ENCODE peak calls at places on chromosomes 2 and 18, in four cellular contexts. One of them, this sample, is unnamed.

GRCh38 chr2:28649481-28650260 is 102.0 kb upstream of the PPP1CB start:
- DNase-seq in RCC 7860: peak
- DNase-seq in fibroblast of pulmonary artery: no peak
- DNase-seq in hypothalamus: no peak
- DNase-seq in this sample: peak

GRCh38 chr2:219362524-219363164 is 25.1 kb downstream of the DNPEP start:
- DNase-seq in hypothalamus: no peak
- DNase-seq in RCC 7860: peak
- DNase-seq in fibroblast of pulmonary artery: peak
- DNase-seq in this sample: peak

GRCh38 chr2:2839393-2840096 is 508.5 kb upstream of the MYT1L start:
- DNase-seq in hypothalamus: no peak
- DNase-seq in RCC 7860: no peak
- DNase-seq in fibroblast of pulmonary artery: no peak
- DNase-seq in this sample: no peak

GRCh38 chr2:3864943-3865664 is 161.7 kb downstream of the DCDC2C start:
- DNase-seq in fibroblast of pulmonary artery: no peak
- DNase-seq in RCC 7860: no peak
- DNase-seq in hypothalamus: no peak
- DNase-seq in this sample: no peak

GRCh38 chr18:31942301-31942998 is 478 bp downstream of the TRAPPC8 start:
- DNase-seq in RCC 7860: no peak
- DNase-seq in hypothalamus: no peak
- DNase-seq in fibroblast of pulmonary artery: peak
- DNase-seq in this sample: peak

GRCh38 chr2:75654012-75654411 is 7.4 kb downstream of the MRPL19 start:
- DNase-seq in hypothalamus: no peak
- DNase-seq in RCC 7860: no peak
- DNase-seq in fibroblast of pulmonary artery: no peak
- DNase-seq in this sample: no peak

GRCh38 chr2:174035981-174036742 is 71.0 kb upstream of the SP3 start:
- DNase-seq in fibroblast of pulmonary artery: peak
- DNase-seq in RCC 7860: peak
- DNase-seq in hypothalamus: peak
- DNase-seq in this sample: peak

GRCh38 chr2:26988165-26988879 is 17.9 kb downstream of the MAPRE3 start:
- DNase-seq in RCC 7860: peak
- DNase-seq in hypothalamus: no peak
- DNase-seq in fibroblast of pulmonary artery: peak
- DNase-seq in this sample: peak

GRCh38 chr2:55947759-55948158 is 24.2 kb upstream of the EFEMP1 start:
- DNase-seq in RCC 7860: no peak
- DNase-seq in hypothalamus: no peak
- DNase-seq in fibroblast of pulmonary artery: no peak
- DNase-seq in this sample: no peak

GRCh38 chr2:232901711-232902578 is 31.9 kb downstream of the SNORC start:
- DNase-seq in RCC 7860: peak
- DNase-seq in hypothalamus: no peak
- DNase-seq in fibroblast of pulmonary artery: peak
- DNase-seq in this sample: peak

GRCh38 chr2:37326285-37326684 is 1.7 kb upstream of the PRKD3 start:
- DNase-seq in fibroblast of pulmonary artery: peak
- DNase-seq in hypothalamus: no peak
- DNase-seq in RCC 7860: no peak
- DNase-seq in this sample: peak

GRCh38 chr18:57915848-57916596 is 112.9 kb upstream of the ATP8B1 start:
- DNase-seq in hypothalamus: peak
- DNase-seq in RCC 7860: no peak
- DNase-seq in fibroblast of pulmonary artery: peak
- DNase-seq in this sample: no peak

GRCh38 chr18:34631071-34631470 is 79.0 kb upstream of the DTNA start:
- DNase-seq in RCC 7860: no peak
- DNase-seq in fibroblast of pulmonary artery: no peak
- DNase-seq in hypothalamus: no peak
- DNase-seq in this sample: no peak

GRCh38 chr18:13381907-13382682 is 163.5 kb downstream of the LDLRAD4 start:
- DNase-seq in hypothalamus: peak
- DNase-seq in fibroblast of pulmonary artery: peak
- DNase-seq in RCC 7860: no peak
- DNase-seq in this sample: no peak

GRCh38 chr18:10715791-10716190 is 190.0 kb downstream of the NAPG start:
- DNase-seq in fibroblast of pulmonary artery: peak
- DNase-seq in hypothalamus: no peak
- DNase-seq in RCC 7860: no peak
- DNase-seq in this sample: peak

GRCh38 chr2:181228661-181229060 is 228.5 kb upstream of the ITGA4 start:
- DNase-seq in fibroblast of pulmonary artery: no peak
- DNase-seq in RCC 7860: no peak
- DNase-seq in hypothalamus: no peak
- DNase-seq in this sample: no peak

GRCh38 chr2:31200972-31201371 is 16.3 kb downstream of the CAPN14 start:
- DNase-seq in hypothalamus: no peak
- DNase-seq in fibroblast of pulmonary artery: no peak
- DNase-seq in RCC 7860: no peak
- DNase-seq in this sample: no peak

This sample was measured in RKO.